ENCODE peak calls at places on chromosomes 11 and 22, in ten cellular contexts. One of them, this sample, is unnamed.

GRCh38 chr22:24170632-24171031 is 10.7 kb upstream of the SUSD2 start:
- DNase-seq in transverse colon: no peak
- DNase-seq in IMR-90: no peak
- DNase-seq in GM12878: no peak
- DNase-seq in adrenal gland: no peak
- DNase-seq in body of pancreas: no peak
- DNase-seq in NB4: no peak
- DNase-seq in heart left ventricle: no peak
- DNase-seq in suprapubic skin: no peak
- DNase-seq in H54: no peak
- DNase-seq in this sample: no peak

GRCh38 chr11:12827929-12828812 is 153.9 kb downstream of the TEAD1 start:
- DNase-seq in transverse colon: peak
- DNase-seq in IMR-90: peak
- DNase-seq in GM12878: no peak
- DNase-seq in adrenal gland: peak
- DNase-seq in body of pancreas: peak
- DNase-seq in NB4: peak
- DNase-seq in heart left ventricle: no peak
- DNase-seq in suprapubic skin: no peak
- DNase-seq in H54: peak
- DNase-seq in this sample: peak

GRCh38 chr11:45666648-45667642 is 1.5 kb upstream of the CHST1 start:
- DNase-seq in transverse colon: no peak
- DNase-seq in IMR-90: no peak
- DNase-seq in GM12878: no peak
- DNase-seq in adrenal gland: no peak
- DNase-seq in body of pancreas: no peak
- DNase-seq in NB4: no peak
- DNase-seq in heart left ventricle: no peak
- DNase-seq in suprapubic skin: no peak
- DNase-seq in H54: no peak
- DNase-seq in this sample: no peak

GRCh38 chr22:26416670-26417270 is 12.3 kb upstream of the ASPHD2 start:
- DNase-seq in transverse colon: no peak
- DNase-seq in IMR-90: peak
- DNase-seq in GM12878: no peak
- DNase-seq in adrenal gland: no peak
- DNase-seq in body of pancreas: no peak
- DNase-seq in NB4: no peak
- DNase-seq in heart left ventricle: no peak
- DNase-seq in suprapubic skin: no peak
- DNase-seq in H54: peak
- DNase-seq in this sample: no peak

GRCh38 chr11:1826552-1827094 is 8.2 kb upstream of the SYT8 start:
- DNase-seq in transverse colon: peak
- DNase-seq in IMR-90: peak
- DNase-seq in GM12878: no peak
- DNase-seq in adrenal gland: no peak
- DNase-seq in body of pancreas: peak
- DNase-seq in NB4: peak
- DNase-seq in heart left ventricle: peak
- DNase-seq in suprapubic skin: peak
- DNase-seq in H54: peak
- DNase-seq in this sample: no peak

GRCh38 chr11:70313945-70314344 is 43.5 kb downstream of the PPFIA1 start:
- DNase-seq in transverse colon: no peak
- DNase-seq in IMR-90: no peak
- DNase-seq in GM12878: peak
- DNase-seq in adrenal gland: no peak
- DNase-seq in body of pancreas: no peak
- DNase-seq in NB4: peak
- DNase-seq in heart left ventricle: no peak
- DNase-seq in suprapubic skin: no peak
- DNase-seq in H54: no peak
- DNase-seq in this sample: no peak

GRCh38 chr11:77851513-77851912 is 30.6 kb downstream of the AAMDC start:
- DNase-seq in transverse colon: no peak
- DNase-seq in IMR-90: no peak
- DNase-seq in GM12878: no peak
- DNase-seq in adrenal gland: no peak
- DNase-seq in body of pancreas: no peak
- DNase-seq in NB4: no peak
- DNase-seq in heart left ventricle: no peak
- DNase-seq in suprapubic skin: no peak
- DNase-seq in H54: no peak
- DNase-seq in this sample: peak

GRCh38 chr22:24471570-24471969 is 23.6 kb upstream of the UPB1 start:
- DNase-seq in transverse colon: no peak
- DNase-seq in IMR-90: peak
- DNase-seq in GM12878: no peak
- DNase-seq in adrenal gland: peak
- DNase-seq in body of pancreas: peak
- DNase-seq in NB4: no peak
- DNase-seq in heart left ventricle: peak
- DNase-seq in suprapubic skin: no peak
- DNase-seq in H54: no peak
- DNase-seq in this sample: no peak

GRCh38 chr11:77672276-77672675 is 34.7 kb upstream of the CLNS1A start:
- DNase-seq in transverse colon: peak
- DNase-seq in IMR-90: peak
- DNase-seq in GM12878: no peak
- DNase-seq in adrenal gland: peak
- DNase-seq in body of pancreas: peak
- DNase-seq in NB4: no peak
- DNase-seq in heart left ventricle: peak
- DNase-seq in suprapubic skin: no peak
- DNase-seq in H54: peak
- DNase-seq in this sample: peak

GRCh38 chr11:67694875-67695555 is 20.6 kb upstream of the ALDH3B2 start:
- DNase-seq in transverse colon: no peak
- DNase-seq in IMR-90: no peak
- DNase-seq in GM12878: no peak
- DNase-seq in adrenal gland: no peak
- DNase-seq in body of pancreas: no peak
- DNase-seq in NB4: no peak
- DNase-seq in heart left ventricle: no peak
- DNase-seq in suprapubic skin: no peak
- DNase-seq in H54: no peak
- DNase-seq in this sample: no peak

GRCh38 chr22:42970029-42970428 is 44.9 kb downstream of the PACSIN2 start:
- DNase-seq in transverse colon: no peak
- DNase-seq in IMR-90: no peak
- DNase-seq in GM12878: no peak
- DNase-seq in adrenal gland: no peak
- DNase-seq in body of pancreas: peak
- DNase-seq in NB4: no peak
- DNase-seq in heart left ventricle: no peak
- DNase-seq in suprapubic skin: no peak
- DNase-seq in H54: no peak
- DNase-seq in this sample: no peak

GRCh38 chr11:83132191-83132590 is 24.7 kb upstream of the PCF11 start:
- DNase-seq in transverse colon: no peak
- DNase-seq in IMR-90: no peak
- DNase-seq in GM12878: no peak
- DNase-seq in adrenal gland: no peak
- DNase-seq in body of pancreas: no peak
- DNase-seq in NB4: no peak
- DNase-seq in heart left ventricle: no peak
- DNase-seq in suprapubic skin: no peak
- DNase-seq in H54: no peak
- DNase-seq in this sample: no peak
- TF ChIP-seq POLR2A in transverse colon: no peak
- TF ChIP-seq POLR2A in IMR-90: no peak
- TF ChIP-seq POLR2A in GM12878: no peak
- TF ChIP-seq POLR2A in adrenal gland: no peak
- TF ChIP-seq POLR2A in body of pancreas: no peak
- TF ChIP-seq POLR2A in NB4: no peak
- TF ChIP-seq POLR2A in heart left ventricle: no peak
- TF ChIP-seq POLR2A in suprapubic skin: no peak
- TF ChIP-seq POLR2A in H54: no peak
- TF ChIP-seq POLR2A in this sample: no peak

GRCh38 chr22:21938906-21939305 is 13.7 kb downstream of the PPM1F start:
- DNase-seq in transverse colon: no peak
- DNase-seq in IMR-90: no peak
- DNase-seq in GM12878: no peak
- DNase-seq in adrenal gland: no peak
- DNase-seq in body of pancreas: no peak
- DNase-seq in NB4: no peak
- DNase-seq in heart left ventricle: no peak
- DNase-seq in suprapubic skin: no peak
- DNase-seq in H54: no peak
- DNase-seq in this sample: no peak

GRCh38 chr22:21939392-21940319 is 13.0 kb downstream of the PPM1F start:
- DNase-seq in transverse colon: no peak
- DNase-seq in IMR-90: no peak
- DNase-seq in GM12878: no peak
- DNase-seq in adrenal gland: no peak
- DNase-seq in body of pancreas: no peak
- DNase-seq in NB4: peak
- DNase-seq in heart left ventricle: peak
- DNase-seq in suprapubic skin: no peak
- DNase-seq in H54: no peak
- DNase-seq in this sample: no peak

GRCh38 chr22:21937821-21938070 is 14.9 kb downstream of the PPM1F start:
- DNase-seq in transverse colon: no peak
- DNase-seq in IMR-90: peak
- DNase-seq in GM12878: no peak
- DNase-seq in adrenal gland: no peak
- DNase-seq in body of pancreas: no peak
- DNase-seq in NB4: no peak
- DNase-seq in heart left ventricle: no peak
- DNase-seq in suprapubic skin: no peak
- DNase-seq in H54: no peak
- DNase-seq in this sample: no peak

GRCh38 chr22:21937041-21937820 is 15.4 kb downstream of the PPM1F start:
- DNase-seq in transverse colon: peak
- DNase-seq in IMR-90: no peak
- DNase-seq in GM12878: no peak
- DNase-seq in adrenal gland: peak
- DNase-seq in body of pancreas: peak
- DNase-seq in NB4: peak
- DNase-seq in heart left ventricle: peak
- DNase-seq in suprapubic skin: no peak
- DNase-seq in H54: no peak
- DNase-seq in this sample: no peak

GRCh38 chr22:21938071-21938822 is 14.4 kb downstream of the PPM1F start:
- DNase-seq in transverse colon: peak
- DNase-seq in IMR-90: peak
- DNase-seq in GM12878: peak
- DNase-seq in adrenal gland: peak
- DNase-seq in body of pancreas: peak
- DNase-seq in NB4: peak
- DNase-seq in heart left ventricle: peak
- DNase-seq in suprapubic skin: peak
- DNase-seq in H54: peak
- DNase-seq in this sample: peak
- TF ChIP-seq POLR2A in transverse colon: peak
- TF ChIP-seq POLR2A in IMR-90: no peak
- TF ChIP-seq POLR2A in GM12878: peak
- TF ChIP-seq POLR2A in adrenal gland: peak
- TF ChIP-seq POLR2A in body of pancreas: peak
- TF ChIP-seq POLR2A in NB4: no peak
- TF ChIP-seq POLR2A in heart left ventricle: peak
- TF ChIP-seq POLR2A in suprapubic skin: no peak
- TF ChIP-seq POLR2A in H54: peak
- TF ChIP-seq POLR2A in this sample: no peak

GRCh38 chr22:50657925-50658324 is 14.7 kb upstream of the SHANK3 start:
- DNase-seq in transverse colon: no peak
- DNase-seq in IMR-90: peak
- DNase-seq in GM12878: no peak
- DNase-seq in adrenal gland: no peak
- DNase-seq in body of pancreas: no peak
- DNase-seq in NB4: no peak
- DNase-seq in heart left ventricle: no peak
- DNase-seq in suprapubic skin: no peak
- DNase-seq in H54: no peak
- DNase-seq in this sample: no peak

GRCh38 chr22:50660306-50660705 is 12.3 kb upstream of the SHANK3 start:
- DNase-seq in transverse colon: no peak
- DNase-seq in IMR-90: no peak
- DNase-seq in GM12878: no peak
- DNase-seq in adrenal gland: no peak
- DNase-seq in body of pancreas: no peak
- DNase-seq in NB4: no peak
- DNase-seq in heart left ventricle: no peak
- DNase-seq in suprapubic skin: no peak
- DNase-seq in H54: no peak
- DNase-seq in this sample: no peak

GRCh38 chr22:50656122-50657070 is 16.2 kb upstream of the SHANK3 start:
- DNase-seq in transverse colon: no peak
- DNase-seq in IMR-90: peak
- DNase-seq in GM12878: no peak
- DNase-seq in adrenal gland: peak
- DNase-seq in body of pancreas: no peak
- DNase-seq in NB4: peak
- DNase-seq in heart left ventricle: peak
- DNase-seq in suprapubic skin: no peak
- DNase-seq in H54: peak
- DNase-seq in this sample: no peak
- TF ChIP-seq POLR2A in transverse colon: no peak
- TF ChIP-seq POLR2A in IMR-90: no peak
- TF ChIP-seq POLR2A in GM12878: no peak
- TF ChIP-seq POLR2A in adrenal gland: no peak
- TF ChIP-seq POLR2A in body of pancreas: no peak
- TF ChIP-seq POLR2A in NB4: no peak
- TF ChIP-seq POLR2A in heart left ventricle: no peak
- TF ChIP-seq POLR2A in suprapubic skin: no peak
- TF ChIP-seq POLR2A in H54: no peak
- TF ChIP-seq POLR2A in this sample: no peak

GRCh38 chr11:61297341-61297740 is 2.2 kb upstream of the VWCE start:
- DNase-seq in transverse colon: no peak
- DNase-seq in IMR-90: peak
- DNase-seq in GM12878: no peak
- DNase-seq in adrenal gland: no peak
- DNase-seq in body of pancreas: no peak
- DNase-seq in NB4: no peak
- DNase-seq in heart left ventricle: no peak
- DNase-seq in suprapubic skin: no peak
- DNase-seq in H54: no peak
- DNase-seq in this sample: no peak
- TF ChIP-seq POLR2A in transverse colon: no peak
- TF ChIP-seq POLR2A in IMR-90: no peak
- TF ChIP-seq POLR2A in GM12878: no peak
- TF ChIP-seq POLR2A in adrenal gland: no peak
- TF ChIP-seq POLR2A in body of pancreas: no peak
- TF ChIP-seq POLR2A in NB4: no peak
- TF ChIP-seq POLR2A in heart left ventricle: no peak
- TF ChIP-seq POLR2A in suprapubic skin: no peak
- TF ChIP-seq POLR2A in H54: no peak
- TF ChIP-seq POLR2A in this sample: no peak